ENCODE peak calls at places on chromosomes 6 and 20, in ten cellular contexts. C is OCI-LY7; H is endothelial cell of umbilical vein; V is CD4-positive, alpha-beta T cell; Q is heart left ventricle; M is PC-9; U is activated T-helper 1 cell treated with anti-CD3 and anti-CD28 coated beads, Interleukin-12 subunit alpha, Interleukin-12 subunit beta, Interleukin-2, Interleukin-4 antibody, amounts not matched to agents 30 ng/mL and 10 ng/mL and 1 ng/mL, durations not matched to agents 14 hours and 24 hours and 36 hours; Y is memory B cell; O is CD4-positive, alpha-beta memory T cell; K is fibroblast of lung. I is an unnamed sample.

GRCh38 chr20:21017381-21018085 is 88.6 kb downstream of the LINC00237 start:
- DNase-seq in C (no peak), O (no peak), K (no peak), Y (no peak), H (no peak), Q (no peak), V (no peak), M (no peak), U (no peak), I (no peak)

GRCh38 chr20:39983183-39983582 is 705.9 kb downstream of the MAFB start:
- DNase-seq in M (no peak), O (no peak), H (no peak), V (no peak), K (no peak), Y (no peak), U (no peak), Q (no peak), C (no peak), I (no peak)

GRCh38 chr20:1267161-1267560 is 1.1 kb downstream of the SNPH start:
- DNase-seq in O (no peak), Q (no peak), U (no peak), K (no peak), Y (no peak), H (no peak), V (no peak), C (no peak), M (no peak), I (no peak)

GRCh38 chr6:114087496-114087895 is 116.5 kb upstream of the HDAC2 start:
- DNase-seq in O (no peak), V (no peak), C (no peak), Y (no peak), K (peak), M (no peak), H (no peak), Q (no peak), U (no peak), I (no peak)

GRCh38 chr6:32517654-32518445 is 12.2 kb downstream of the HLA-DRB5 start:
- DNase-seq in O (no peak), K (no peak), C (no peak), Q (no peak), V (no peak), U (no peak), Y (no peak), H (no peak), M (no peak), I (no peak)

GRCh38 chr6:154447929-154448328 is 62.6 kb downstream of the CNKSR3 start:
- DNase-seq in Y (no peak), K (peak), V (no peak), O (no peak), H (peak), Q (no peak), U (no peak), M (no peak), C (no peak), I (no peak)

GRCh38 chr6:37676071-37676470 is 21.6 kb downstream of the MDGA1 start:
- DNase-seq in Y (no peak), U (no peak), C (no peak), V (no peak), M (no peak), O (no peak), H (no peak), Q (no peak), K (no peak), I (no peak)

GRCh38 chr6:1819007-1819406 is 209.3 kb downstream of the FOXC1 start:
- DNase-seq in Y (no peak), C (no peak), Q (no peak), V (no peak), M (no peak), U (no peak), H (no peak), O (no peak), K (no peak), I (no peak)

GRCh38 chr6:107666084-107666981 is 157.8 kb downstream of the SCML4 start:
- DNase-seq in U (no peak), K (peak), V (no peak), C (no peak), O (no peak), Q (no peak), M (peak), Y (no peak), H (no peak), I (peak)

GRCh38 chr6:151004415-151005024 is 139.0 kb downstream of the MTHFD1L start:
- DNase-seq in C (no peak), Y (no peak), K (peak), M (peak), H (peak), O (no peak), Q (peak), U (no peak), V (no peak), I (peak)

GRCh38 chr20:21361266-21361665 is 36.1 kb downstream of the NKX2-4 start:
- DNase-seq in Q (no peak), Y (no peak), H (peak), U (no peak), M (no peak), C (no peak), V (no peak), K (peak), O (no peak), I (no peak)

GRCh38 chr6:136547336-136547735 is 2.9 kb downstream of the MAP7 start:
- DNase-seq in V (no peak), C (no peak), Q (no peak), Y (no peak), H (no peak), U (no peak), O (no peak), K (peak), M (no peak), I (peak)

GRCh38 chr20:24578605-24579004 is 109.2 kb downstream of the SYNDIG1 start:
- DNase-seq in M (no peak), U (no peak), C (no peak), Q (no peak), V (no peak), K (no peak), O (no peak), Y (no peak), H (no peak), I (no peak)

GRCh38 chr20:45336530-45337366 is 11.5 kb downstream of the SDC4 start:
- DNase-seq in H (no peak), K (peak), U (no peak), V (no peak), M (peak), C (no peak), O (no peak), Q (peak), Y (no peak), I (no peak)

GRCh38 chr6:88683734-88684133 is 279.7 kb downstream of the RNGTT start:
- DNase-seq in O (no peak), C (no peak), Q (no peak), M (no peak), V (no peak), H (peak), U (no peak), Y (no peak), K (no peak), I (no peak)

GRCh38 chr6:63764318-63764916 is 128.8 kb downstream of the PHF3 start:
- DNase-seq in U (no peak), M (no peak), C (peak), K (peak), V (no peak), H (peak), Q (no peak), Y (peak), O (peak), I (peak)

GRCh38 chr6:158027590-158028285 is 46.1 kb downstream of the SYNJ2 start:
- DNase-seq in Q (no peak), Y (no peak), C (no peak), K (peak), O (no peak), H (no peak), U (no peak), M (no peak), V (no peak), I (no peak)

GRCh38 chr20:58308290-58308679 is 1.2 kb upstream of the RAB22A start:
- DNase-seq in Y (peak), Q (no peak), M (no peak), C (no peak), U (no peak), K (no peak), O (no peak), H (no peak), V (peak), I (no peak)

GRCh38 chr6:95364016-95364604 is 213.2 kb upstream of the MANEA start:
- DNase-seq in V (no peak), K (peak), Q (no peak), U (no peak), M (no peak), C (peak), Y (no peak), O (no peak), H (no peak), I (peak)

GRCh38 chr20:14049111-14049510 is 53.8 kb downstream of the MACROD2 start:
- DNase-seq in Y (no peak), U (no peak), M (no peak), H (no peak), O (no peak), K (no peak), V (no peak), Q (no peak), C (no peak), I (no peak)

GRCh38 chr6:131787955-131788712 is 19.7 kb upstream of the ENPP1 start:
- DNase-seq in Y (no peak), C (no peak), O (no peak), K (peak), V (no peak), H (no peak), Q (no peak), M (no peak), U (no peak), I (peak)

GRCh38 chr6:1871936-1872335 is 262.2 kb downstream of the FOXC1 start:
- DNase-seq in H (no peak), K (no peak), M (no peak), V (no peak), Y (no peak), O (no peak), U (no peak), C (no peak), Q (no peak), I (no peak)

GRCh38 chr20:43946659-43947315 is 32.1 kb downstream of the TOX2 start:
- DNase-seq in V (no peak), U (no peak), C (no peak), O (no peak), H (no peak), M (no peak), Q (no peak), Y (no peak), K (no peak), I (no peak)

GRCh38 chr20:37226889-37227288 is 34.7 kb downstream of the GHRH start:
- DNase-seq in C (no peak), K (peak), Q (peak), Y (no peak), M (no peak), V (no peak), O (no peak), U (no peak), H (no peak), I (no peak)

GRCh38 chr6:105324386-105325000 is 78.4 kb downstream of the PREP start:
- DNase-seq in Y (no peak), M (no peak), Q (no peak), V (no peak), H (no peak), K (peak), U (no peak), O (no peak), C (no peak), I (no peak)

GRCh38 chr6:31711233-31711632 is 3.9 kb upstream of the LY6G6D start:
- DNase-seq in H (peak), U (no peak), O (no peak), Y (no peak), V (no peak), M (no peak), Q (no peak), C (no peak), K (no peak), I (no peak)

GRCh38 chr20:11814276-11814675 is 103.4 kb upstream of the BTBD3 start:
- DNase-seq in M (no peak), V (no peak), U (no peak), C (no peak), O (no peak), Y (no peak), K (peak), Q (no peak), H (no peak), I (no peak)

GRCh38 chr20:4592316-4593148 is 129.2 kb upstream of the PRND start:
- DNase-seq in V (no peak), O (peak), C (no peak), Q (no peak), H (peak), Y (peak), M (peak), U (peak), K (peak), I (peak)

GRCh38 chr6:39169448-39170344 is 54.7 kb upstream of the SAYSD1 start:
- DNase-seq in H (no peak), Q (no peak), M (peak), Y (no peak), K (no peak), O (no peak), U (no peak), V (no peak), C (no peak), I (no peak)

GRCh38 chr6:9690388-9690787 is 724.5 kb downstream of the TFAP2A start:
- DNase-seq in C (no peak), M (no peak), O (no peak), Y (no peak), V (no peak), Q (no peak), H (no peak), K (no peak), U (no peak), I (no peak)

GRCh38 chr20:8218861-8219260 is 86.8 kb downstream of the PLCB1 start:
- DNase-seq in U (no peak), V (no peak), O (no peak), Q (no peak), C (no peak), M (no peak), K (peak), Y (no peak), H (no peak), I (no peak)

GRCh38 chr6:25014806-25015560 is 79.2 kb upstream of the RIPOR2 start:
- DNase-seq in H (peak), Q (no peak), M (no peak), V (peak), C (peak), O (peak), K (peak), U (no peak), Y (peak), I (peak)

GRCh38 chr6:74596586-74596985 is 609.3 kb downstream of the COL12A1 start:
- DNase-seq in K (no peak), O (no peak), Y (no peak), V (no peak), U (no peak), Q (no peak), C (no peak), H (no peak), M (no peak), I (no peak)

GRCh38 chr6:142627474-142627873 is 317.5 kb downstream of the HIVEP2 start:
- DNase-seq in Q (no peak), M (no peak), Y (no peak), K (no peak), C (no peak), H (no peak), U (no peak), O (no peak), V (no peak), I (no peak)

GRCh38 chr20:9172908-9173307 is 104.0 kb downstream of the PLCB4 start:
- DNase-seq in H (no peak), M (no peak), C (no peak), O (no peak), Q (no peak), U (no peak), V (no peak), Y (no peak), K (peak), I (no peak)

GRCh38 chr20:58467572-58468330 is 47.4 kb downstream of the APCDD1L start:
- DNase-seq in Y (no peak), Q (no peak), O (no peak), C (no peak), H (no peak), V (no peak), K (no peak), U (no peak), M (no peak), I (no peak)

GRCh38 chr6:5731435-5731834 is 275.3 kb downstream of the NRN1 start:
- DNase-seq in M (no peak), C (no peak), U (no peak), Y (no peak), K (no peak), H (no peak), O (no peak), Q (no peak), V (no peak), I (no peak)

GRCh38 chr6:16518265-16518664 is 243.0 kb downstream of the ATXN1 start:
- DNase-seq in V (no peak), Q (no peak), C (no peak), U (no peak), H (no peak), O (no peak), Y (no peak), K (no peak), M (no peak), I (no peak)